ENCODE peak calls at places on chromosome 19, in five cellular contexts. V is ascending aorta; Y is PC-9; H is upper lobe of left lung; G is CD8-positive, alpha-beta T cell. A is an unnamed sample.

GRCh38 chr19:38250821-38251563 is 5.2 kb downstream of the PPP1R14A start:
- DNase-seq in V (peak), Y (no peak), G (no peak), H (peak), A (peak)

GRCh38 chr19:56253737-56254136 is 18.8 kb upstream of the EDDM13 start:
- DNase-seq in H (no peak), Y (no peak), G (no peak), V (no peak), A (no peak)

GRCh38 chr19:57374179-57374578 is 10.8 kb downstream of the TRAPPC2B start:
- DNase-seq in V (no peak), G (no peak), Y (no peak), H (no peak), A (no peak)

GRCh38 chr19:46240693-46241092 is 11.2 kb downstream of the IGFL1 start:
- DNase-seq in H (no peak), V (no peak), G (no peak), Y (peak), A (no peak)

GRCh38 chr19:2546128-2547032 is 70.5 kb downstream of the GADD45B start:
- DNase-seq in G (no peak), H (peak), Y (no peak), V (peak), A (peak)

GRCh38 chr19:49801401-49801888 is 11.6 kb downstream of the FUZ start:
- DNase-seq in H (no peak), Y (no peak), V (no peak), G (no peak), A (peak)

GRCh38 chr19:50563597-50563996 is 4.6 kb downstream of the LRRC4B start:
- DNase-seq in Y (no peak), H (no peak), G (no peak), V (no peak), A (no peak)

GRCh38 chr19:50791594-50792245 is 1.5 kb downstream of the ACP4 start:
- DNase-seq in Y (no peak), H (no peak), G (no peak), V (no peak), A (no peak)

GRCh38 chr19:46179076-46179740 is 31.2 kb downstream of the IGFL2 start:
- DNase-seq in H (no peak), V (no peak), Y (no peak), G (no peak), A (no peak)

GRCh38 chr19:39158646-39159260 is 33.2 kb downstream of the PAK4 start:
- DNase-seq in V (no peak), G (no peak), Y (no peak), H (no peak), A (no peak)

GRCh38 chr19:21608571-21608970 is 103.2 kb downstream of the ZNF429 start:
- DNase-seq in Y (no peak), G (no peak), V (no peak), H (peak), A (no peak)

GRCh38 chr19:42794751-42795150 is 29.3 kb upstream of the PSG8 start:
- DNase-seq in G (no peak), H (no peak), Y (no peak), V (no peak), A (no peak)

GRCh38 chr19:37251308-37252229 is 33.6 kb downstream of the ZNF383 start:
- DNase-seq in H (peak), V (peak), Y (peak), G (no peak), A (peak)

GRCh38 chr19:35921012-35921411 is 12.9 kb upstream of the TYROBP start:
- DNase-seq in Y (no peak), G (no peak), H (no peak), V (no peak), A (no peak)

GRCh38 chr19:18650468-18651001 is 13.7 kb downstream of the KLHL26 start:
- DNase-seq in V (peak), H (no peak), G (no peak), Y (no peak), A (peak)

GRCh38 chr19:16013851-16014840 is 62.1 kb upstream of the TPM4 start:
- DNase-seq in G (no peak), H (no peak), V (no peak), Y (no peak), A (no peak)

GRCh38 chr19:29449371-29449770 is 76.4 kb upstream of the VSTM2B start:
- DNase-seq in H (no peak), G (no peak), Y (no peak), V (no peak), A (no peak)

GRCh38 chr19:51986309-51987291 is at the start of gene ZNF350:
- DNase-seq in V (peak), G (peak), H (peak), Y (peak), A (peak)

GRCh38 chr19:18220632-18221275 is 5.5 kb downstream of the PDE4C start:
- DNase-seq in V (no peak), G (no peak), Y (no peak), H (no peak), A (no peak)

DNA sequence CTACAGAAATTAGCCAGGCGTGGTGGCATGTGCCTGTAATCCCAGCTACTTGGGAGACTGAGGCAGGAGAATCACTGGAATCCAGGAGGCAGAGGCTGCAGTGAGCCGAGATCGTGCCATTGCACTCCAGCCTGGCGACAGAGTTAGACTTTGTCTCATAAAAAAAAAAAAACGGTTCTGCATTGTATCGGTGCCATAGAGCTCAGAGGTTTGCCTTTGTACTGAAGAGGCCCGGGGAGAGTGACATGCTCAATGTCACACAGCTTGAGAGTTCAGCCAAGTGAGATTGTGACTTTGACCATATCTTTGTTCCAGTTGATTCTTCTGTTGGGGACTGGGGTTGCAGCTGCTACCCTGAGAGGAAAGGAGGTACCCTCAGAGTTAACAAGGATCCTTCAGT is 4.3 kb downstream of the HAUS8 start:
- DNase-seq in G (no peak), H (no peak), V (no peak), Y (no peak), A (no peak)
- H3K4me3 ChIP-seq in G (no peak), H (no peak), V (no peak), Y (no peak), A (no peak)

GRCh38 chr19:10764340-10764894 is 46.5 kb downstream of the DNM2 start:
- DNase-seq in Y (peak), V (no peak), H (no peak), G (no peak), A (no peak)

GRCh38 chr19:10763399-10763798 is 45.5 kb downstream of the DNM2 start:
- DNase-seq in G (no peak), V (no peak), H (no peak), Y (no peak), A (no peak)

GRCh38 chr19:10761443-10762242 is 43.8 kb downstream of the DNM2 start:
- DNase-seq in Y (no peak), H (no peak), V (no peak), G (no peak), A (no peak)

GRCh38 chr19:10762656-10763055 is 44.8 kb downstream of the DNM2 start:
- DNase-seq in Y (peak), H (no peak), G (peak), V (no peak), A (no peak)

GRCh38 chr19:10763828-10764339 is 46.0 kb downstream of the DNM2 start:
- DNase-seq in Y (no peak), H (no peak), V (no peak), G (no peak), A (no peak)
- H3K27ac ChIP-seq in Y (no peak), H (no peak), V (peak), G (no peak), A (no peak)

GRCh38 chr19:17081672-17082630 is 6.4 kb downstream of the MYO9B start:
- DNase-seq in Y (peak), G (no peak), H (no peak), V (peak), A (no peak)

GRCh38 chr19:17078920-17079709 is 3.5 kb downstream of the MYO9B start:
- DNase-seq in V (no peak), G (no peak), H (peak), Y (no peak), A (no peak)

GRCh38 chr19:17078038-17078919 is 2.7 kb downstream of the MYO9B start:
- DNase-seq in H (peak), Y (no peak), G (no peak), V (no peak), A (no peak)

GRCh38 chr19:17080441-17080803 is 4.8 kb downstream of the MYO9B start:
- DNase-seq in V (no peak), H (no peak), G (no peak), Y (no peak), A (no peak)

DNA sequence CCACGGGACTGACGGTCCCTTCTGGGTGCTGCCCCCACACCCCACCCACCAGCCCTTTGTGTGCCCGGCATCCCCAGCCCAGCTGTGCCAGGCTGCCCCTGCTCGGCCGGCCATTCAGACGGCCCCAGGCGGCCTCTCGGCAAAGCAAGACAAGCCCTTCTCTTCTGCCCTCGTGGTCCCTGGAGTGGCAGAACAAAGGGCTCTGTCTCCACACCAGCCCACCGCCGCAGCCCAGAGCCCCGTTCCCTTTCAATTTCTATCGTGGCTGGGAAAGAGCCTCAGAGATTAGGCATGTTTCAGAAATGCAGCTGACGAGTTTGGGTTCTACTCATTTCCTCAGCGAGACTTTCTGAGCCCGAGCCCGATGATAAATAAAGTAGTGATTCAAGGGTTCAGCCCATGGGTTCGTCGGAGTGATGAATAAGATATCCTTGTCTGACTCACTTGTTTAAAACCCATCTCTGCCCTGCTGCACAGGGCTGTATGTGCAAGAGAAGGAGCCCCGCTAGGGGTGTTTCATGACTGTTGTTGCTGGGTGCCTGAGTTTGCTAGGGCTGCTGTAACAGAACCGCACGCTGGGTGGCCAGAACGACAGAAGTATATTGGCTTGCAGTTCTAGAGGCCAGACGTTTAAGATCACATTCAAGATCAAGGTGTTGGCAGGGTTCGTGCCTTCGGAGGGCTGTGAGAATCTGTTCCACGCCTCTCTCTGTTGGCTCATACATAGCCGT is 4.3 kb downstream of the MYO9B start:
- DNase-seq in V (peak), Y (peak), G (peak), H (peak), A (peak)
- TF ChIP-seq CTCF in V (peak), Y (peak), G (peak), H (peak), A (peak)

GRCh38 chr19:34666200-34666957 is 10.6 kb downstream of the SCGB2B2 start:
- DNase-seq in H (no peak), Y (no peak), V (no peak), G (no peak), A (no peak)

GRCh38 chr19:34664870-34665269 is 12.1 kb downstream of the SCGB2B2 start:
- DNase-seq in Y (no peak), V (no peak), H (no peak), G (no peak), A (no peak)

GRCh38 chr19:34669305-34669704 is 7.7 kb downstream of the SCGB2B2 start:
- DNase-seq in V (no peak), H (no peak), G (no peak), Y (no peak), A (no peak)

GRCh38 chr19:34666958-34667265 is 10.0 kb downstream of the SCGB2B2 start:
- DNase-seq in Y (no peak), G (no peak), V (no peak), H (no peak), A (no peak)

DNA sequence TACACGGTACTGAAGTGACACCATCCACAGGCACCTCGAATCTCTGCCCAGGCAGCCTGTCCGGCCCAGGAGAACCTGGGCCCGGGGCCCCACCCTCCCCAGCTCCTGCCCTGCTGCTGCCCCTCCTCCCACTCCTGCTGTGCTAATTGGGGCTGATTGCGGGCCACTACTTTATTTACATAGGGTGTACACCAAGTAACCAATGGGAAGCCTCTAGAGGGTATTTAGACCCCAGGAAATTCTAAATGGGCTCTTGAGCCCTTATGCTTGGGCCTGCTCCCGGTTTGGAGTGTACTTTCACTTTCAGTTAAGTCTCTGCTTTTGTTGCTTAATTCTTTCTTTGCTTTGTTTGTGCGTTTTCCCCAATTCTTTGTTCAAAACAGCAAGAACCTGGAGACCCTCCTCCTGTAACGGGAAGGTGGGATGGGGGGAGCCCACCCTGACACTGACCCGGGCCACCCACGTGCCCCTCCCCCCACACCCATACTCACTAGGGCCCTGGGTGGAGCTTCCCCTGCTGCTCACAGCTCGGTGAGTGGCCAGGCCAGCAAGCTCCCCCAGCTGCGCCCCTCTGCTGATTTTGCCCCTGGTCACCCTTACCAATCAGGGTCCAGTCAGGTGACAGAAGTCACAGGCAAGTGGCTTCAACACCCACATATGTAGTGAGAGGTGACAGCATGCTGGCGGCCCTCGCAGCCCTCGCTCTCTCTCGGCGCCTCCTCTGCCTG is 9.4 kb downstream of the SCGB2B2 start:
- DNase-seq in V (no peak), G (no peak), Y (no peak), H (peak), A (no peak)
- H3K4me3 ChIP-seq in V (peak), G (peak), Y (peak), H (peak), A (peak)

GRCh38 chr19:1214299-1214861 is 8.8 kb downstream of the STK11 start:
- DNase-seq in H (no peak), V (no peak), Y (no peak), G (no peak), A (no peak)

GRCh38 chr19:1210227-1210538 is 4.6 kb downstream of the STK11 start:
- DNase-seq in V (no peak), Y (no peak), H (no peak), G (no peak), A (no peak)

GRCh38 chr19:1214862-1215731 is 9.5 kb downstream of the STK11 start:
- DNase-seq in V (peak), G (no peak), H (peak), Y (peak), A (peak)

GRCh38 chr19:1213391-1214286 is 8.1 kb downstream of the STK11 start:
- DNase-seq in V (peak), H (peak), G (no peak), Y (no peak), A (peak)

DNA sequence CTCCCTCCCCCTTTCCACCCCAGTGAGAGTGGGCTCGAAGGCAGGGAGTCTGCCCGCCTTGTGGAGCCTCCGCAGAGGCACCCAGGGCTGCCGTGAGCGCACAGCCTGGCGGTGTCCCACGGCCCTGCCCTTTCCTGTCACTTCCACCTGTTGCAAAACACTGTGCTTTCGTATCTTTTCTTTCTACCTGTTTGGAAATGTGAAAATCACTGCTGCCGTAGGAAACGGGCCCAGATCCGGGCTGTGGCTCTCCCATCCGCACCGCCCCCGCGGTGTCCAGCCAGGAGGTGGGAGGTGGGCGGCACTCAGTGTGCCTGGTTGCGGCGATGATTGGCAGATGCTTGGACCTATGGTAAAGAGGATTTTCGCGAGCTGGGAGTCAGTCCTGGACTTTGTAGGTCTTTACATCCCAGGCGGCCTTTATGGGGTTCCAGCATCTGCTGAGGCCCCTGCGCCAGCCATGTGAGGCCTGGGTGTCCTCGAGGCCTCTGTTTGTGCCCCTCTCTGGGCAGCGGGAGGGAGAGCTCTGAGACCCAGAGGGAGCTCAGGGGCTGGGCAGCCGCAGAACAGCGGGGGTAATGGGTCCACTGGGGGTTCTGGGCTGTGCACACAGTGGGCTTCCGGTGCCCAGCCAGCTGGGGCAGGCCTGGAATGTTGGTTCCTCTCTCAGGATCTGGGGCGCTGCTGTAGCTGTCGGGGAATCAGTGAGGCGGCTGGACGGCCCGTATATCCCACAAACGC is 6.1 kb downstream of the STK11 start:
- DNase-seq in G (no peak), H (no peak), Y (no peak), V (no peak), A (peak)
- H3K27ac ChIP-seq in G (no peak), H (no peak), Y (no peak), V (peak), A (peak)

GRCh38 chr19:12782174-12782423 is 6.7 kb upstream of the HOOK2 start:
- DNase-seq in H (peak), V (no peak), G (no peak), Y (no peak), A (no peak)

GRCh38 chr19:12784394-12784870 is 6.9 kb upstream of the JUNB start:
- DNase-seq in H (no peak), G (no peak), Y (peak), V (no peak), A (no peak)

GRCh38 chr19:12783849-12784393 is 7.4 kb upstream of the JUNB start:
- DNase-seq in H (peak), V (peak), Y (peak), G (no peak), A (peak)

GRCh38 chr19:12782424-12783225 is 7.3 kb upstream of the HOOK2 start:
- DNase-seq in Y (no peak), H (peak), V (peak), G (peak), A (peak)

GRCh38 chr19:12783226-12783848 is 7.9 kb upstream of the JUNB start:
- DNase-seq in H (no peak), V (peak), Y (peak), G (no peak), A (no peak)
- TF ChIP-seq CTCF in H (no peak), V (no peak), Y (no peak), G (no peak), A (no peak)

DNA sequence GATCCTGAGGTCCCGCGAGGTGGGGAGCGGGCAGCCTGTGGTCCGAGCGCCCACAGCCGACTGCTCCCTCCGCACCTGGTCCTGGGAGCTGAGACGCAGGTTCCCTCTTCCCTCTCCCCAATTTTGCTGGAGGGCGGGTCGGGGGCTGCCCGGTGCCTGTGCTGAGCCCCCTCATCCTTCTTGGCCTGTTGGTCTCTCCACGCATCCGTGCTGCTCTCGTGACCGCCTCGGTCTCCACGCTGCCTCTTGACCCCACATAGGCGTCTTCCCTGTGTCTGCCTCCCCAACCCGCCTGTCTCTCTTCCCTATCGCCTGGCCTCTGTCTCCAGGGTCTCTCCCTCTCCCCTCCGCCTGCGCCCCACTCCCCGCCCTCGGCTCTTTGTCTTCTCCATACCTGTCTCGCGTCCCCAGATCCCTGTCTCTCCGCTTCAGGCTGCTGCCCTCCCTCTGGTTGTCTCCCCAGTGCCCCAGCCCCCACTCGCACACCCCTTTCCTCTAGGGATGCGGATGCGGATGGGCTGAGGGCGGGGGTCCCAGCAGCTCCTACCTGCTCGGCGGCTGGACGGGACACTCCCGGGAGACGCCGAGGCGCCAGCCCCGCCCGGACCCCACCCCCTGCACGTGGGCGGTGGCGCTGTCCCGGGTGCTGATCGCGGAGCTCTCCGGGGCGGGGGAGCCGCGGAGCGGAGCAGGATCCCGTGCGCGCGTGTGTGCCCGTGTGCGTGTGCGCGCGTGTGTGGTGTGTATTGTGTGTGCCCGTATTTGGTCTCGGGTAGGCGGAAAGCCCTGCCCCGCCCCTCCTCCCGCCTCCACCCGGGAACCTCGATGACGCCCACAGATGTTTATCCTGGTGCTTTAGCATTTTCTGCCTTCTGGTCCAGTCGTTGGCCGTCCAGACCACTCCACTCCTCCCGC is at the start of gene SYT5:
- DNase-seq in H (no peak), G (peak), V (no peak), Y (no peak), A (no peak)
- H3K4me3 ChIP-seq in H (peak), G (peak), V (peak), Y (peak), A (peak)

GRCh38 chr19:7346488-7346971 is 2.2 kb upstream of the ARHGEF18 start:
- DNase-seq in V (peak), Y (no peak), G (no peak), H (no peak), A (no peak)
- H3K27ac ChIP-seq in V (no peak), Y (no peak), G (peak), H (no peak), A (no peak)